ENCODE peak calls at places on chromosomes 1 and 21, in eight cellular contexts. S is tibial artery, M is GM06990, B is A549, O is OCI-LY7, N is GM23338, Q is osteoblast, V is heart right ventricle. J is an unnamed sample.

GRCh38 chr21:21406918-21407317 is 408.7 kb downstream of the NCAM2 start:
- DNase-seq in S (no peak), N (no peak), Q (no peak), O (no peak), V (no peak), M (no peak), B (no peak), J (no peak)

GRCh38 chr1:145999321-146000024 is 3.1 kb upstream of the TXNIP start:
- DNase-seq in S (peak), Q (no peak), O (peak), N (no peak), B (no peak), M (no peak), V (no peak), J (peak)

GRCh38 chr1:18963968-18964367 is 7.5 kb upstream of the IFFO2 start:
- DNase-seq in N (no peak), S (peak), O (no peak), M (no peak), Q (no peak), B (no peak), V (no peak), J (no peak)

GRCh38 chr1:7535934-7536878 is 234.9 kb upstream of the VAMP3 start:
- DNase-seq in Q (no peak), O (no peak), B (no peak), N (peak), S (no peak), V (no peak), M (no peak), J (no peak)

GRCh38 chr1:94160811-94161210 is 39.9 kb upstream of the ABCA4 start:
- DNase-seq in O (no peak), M (no peak), V (no peak), S (no peak), N (peak), B (peak), Q (peak), J (no peak)

GRCh38 chr21:26199471-26199870 is 28.9 kb upstream of the APP start:
- DNase-seq in Q (no peak), N (no peak), M (no peak), S (no peak), V (no peak), B (no peak), O (no peak), J (no peak)

GRCh38 chr1:163442214-163442765 is 120.5 kb downstream of the NUF2 start:
- DNase-seq in V (no peak), B (no peak), Q (no peak), M (no peak), N (no peak), S (no peak), O (no peak), J (no peak)

GRCh38 chr1:17572264-17572985 is 32.9 kb downstream of the ARHGEF10L start:
- DNase-seq in M (no peak), S (no peak), B (no peak), O (peak), Q (peak), V (no peak), N (peak), J (peak)

GRCh38 chr21:39669976-39670671 is 57.4 kb downstream of the B3GALT5 start:
- DNase-seq in S (no peak), M (no peak), Q (no peak), N (no peak), O (no peak), B (no peak), V (no peak), J (no peak)

GRCh38 chr1:244207042-244207934 is 156.2 kb downstream of the ZBTB18 start:
- DNase-seq in Q (no peak), M (no peak), V (no peak), O (no peak), S (no peak), B (no peak), N (no peak), J (no peak)

GRCh38 chr1:24929091-24929875 is 793 bp downstream of the RUNX3 start:
- DNase-seq in O (peak), N (peak), M (peak), Q (no peak), S (no peak), V (no peak), B (peak), J (peak)

GRCh38 chr1:228101614-228101993 is 1.5 kb downstream of the C1orf35 start:
- DNase-seq in V (no peak), N (no peak), M (no peak), B (no peak), Q (peak), S (no peak), O (no peak), J (no peak)

GRCh38 chr1:97905141-97905540 is 15.7 kb downstream of the DPYD start:
- DNase-seq in V (no peak), N (no peak), O (no peak), M (no peak), Q (no peak), B (no peak), S (no peak), J (no peak)

GRCh38 chr1:38273405-38273804 is 226.8 kb upstream of the POU3F1 start:
- DNase-seq in S (no peak), O (no peak), M (no peak), Q (no peak), V (no peak), N (no peak), B (no peak), J (no peak)

GRCh38 chr1:1799716-1800115 is 21.4 kb upstream of the NADK start:
- DNase-seq in Q (no peak), S (peak), O (no peak), B (no peak), V (no peak), M (no peak), N (no peak), J (peak)

GRCh38 chr21:34889537-34890257 is 159.4 kb downstream of the RUNX1 start:
- DNase-seq in Q (peak), O (peak), V (peak), N (peak), M (peak), B (peak), S (peak), J (peak)

GRCh38 chr1:241533375-241534115 is 1.4 kb downstream of the KMO start:
- DNase-seq in V (no peak), M (peak), O (peak), S (no peak), B (no peak), Q (no peak), N (no peak), J (peak)

GRCh38 chr1:203422116-203422515 is 53.5 kb upstream of the PRELP start:
- DNase-seq in V (no peak), O (no peak), Q (no peak), M (no peak), N (no peak), S (no peak), B (no peak), J (no peak)

GRCh38 chr21:29893687-29894086 is 46.1 kb downstream of the GRIK1 start:
- DNase-seq in M (no peak), B (no peak), N (no peak), Q (no peak), V (no peak), S (no peak), O (no peak), J (no peak)

GRCh38 chr1:205276334-205277065 is 45.0 kb downstream of the NUAK2 start:
- DNase-seq in V (no peak), Q (peak), M (no peak), N (no peak), O (no peak), S (no peak), B (no peak), J (no peak)

DNA sequence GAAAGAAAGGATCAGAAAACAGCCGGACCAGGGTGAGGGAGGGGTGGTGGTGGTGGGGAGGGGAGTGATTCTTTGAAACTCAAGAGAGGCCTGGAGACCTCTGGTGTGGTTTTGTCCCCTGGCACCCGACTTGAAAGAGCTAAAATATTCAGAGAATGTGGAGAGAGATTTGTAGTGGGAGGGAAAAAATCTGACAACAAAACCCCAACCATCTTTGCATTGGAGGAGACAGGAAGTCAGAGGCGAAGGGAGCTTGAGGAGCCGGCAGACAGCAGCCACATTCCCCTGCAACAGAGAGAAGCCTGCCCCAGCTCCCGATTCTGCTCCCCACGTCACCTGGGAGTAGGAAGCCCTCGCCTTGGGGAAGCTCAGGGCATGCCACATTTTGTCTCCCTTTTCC is 85.0 kb downstream of the ITPKB start:
- DNase-seq in S (no peak), V (no peak), O (no peak), B (no peak), M (no peak), Q (no peak), N (peak), J (peak)
- H3K4me3 ChIP-seq in S (no peak), V (no peak), O (peak), B (no peak), M (peak), Q (no peak), N (no peak), J (peak)

GRCh38 chr1:45589861-45590260 is 6.0 kb downstream of the NASP start:
- DNase-seq in M (no peak), N (no peak), O (no peak), S (no peak), B (no peak), Q (no peak), V (no peak), J (no peak)

GRCh38 chr1:45594412-45594811 is 10.6 kb downstream of the NASP start:
- DNase-seq in Q (no peak), N (no peak), B (no peak), V (no peak), M (no peak), S (no peak), O (no peak), J (no peak)
- TF ChIP-seq CTCF in Q (no peak), N (no peak), B (no peak), V (no peak), M (no peak), S (no peak), O (no peak), J (no peak)

GRCh38 chr1:151037032-151037431 is 646 bp downstream of the BNIPL start:
- DNase-seq in N (no peak), S (no peak), V (no peak), B (no peak), O (no peak), M (no peak), Q (no peak), J (no peak)
- H3K4me3 ChIP-seq in N (no peak), S (no peak), V (no peak), B (no peak), O (no peak), M (no peak), Q (no peak), J (no peak)

GRCh38 chr1:234222561-234223280 is 150.5 kb upstream of the COA6 start:
- DNase-seq in V (no peak), N (no peak), O (no peak), S (no peak), M (no peak), Q (no peak), B (no peak), J (no peak)
- TF ChIP-seq CTCF in V (no peak), N (no peak), O (no peak), S (no peak), M (no peak), Q (no peak), B (no peak), J (no peak)

DNA sequence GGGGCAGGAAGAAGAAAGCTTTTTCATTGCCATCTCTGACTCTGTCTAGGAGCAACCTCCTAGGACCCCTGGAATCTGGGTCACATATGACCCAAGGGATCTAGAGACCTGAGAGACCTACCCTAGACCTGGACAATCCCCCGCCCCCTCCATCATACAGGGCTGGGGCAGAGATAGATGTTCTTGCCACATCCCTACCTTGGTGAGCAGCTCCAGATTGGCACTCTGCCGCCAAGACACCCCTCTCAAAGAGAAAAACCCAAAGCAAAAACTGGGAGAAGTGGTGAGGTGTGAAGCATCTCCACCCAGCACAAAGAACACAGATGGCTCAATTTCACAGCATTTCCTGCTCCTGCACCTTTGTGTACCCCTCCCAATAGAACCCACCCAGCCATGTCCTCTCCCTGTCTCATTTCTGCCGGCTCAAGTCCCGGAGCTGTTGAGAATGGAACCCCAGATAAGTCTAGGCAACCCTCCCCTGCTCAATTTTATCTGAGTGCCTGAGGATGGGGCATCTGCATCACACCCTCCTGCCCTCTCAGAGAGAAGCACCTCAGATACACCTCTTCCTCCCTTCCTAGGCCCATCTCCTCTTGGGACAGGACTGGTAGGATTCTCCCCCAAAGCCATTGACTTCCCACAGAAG is 1.2 kb downstream of the KIF21B start:
- DNase-seq in B (no peak), O (peak), S (no peak), N (no peak), V (no peak), Q (peak), M (no peak), J (no peak)
- H3K4me3 ChIP-seq in B (peak), O (peak), S (peak), N (peak), V (no peak), Q (no peak), M (peak), J (peak)